ENCODE peak calls at places on chromosomes 2 and 18, in four cellular contexts. O, F, Z and N are unnamed samples.

GRCh38 chr2:26639685-26640240 is 1.4 kb downstream of the CIB4 start:
- DNase-seq in O (no peak), F (no peak), Z (no peak), N (no peak)

GRCh38 chr2:50691518-50691917 is 340.4 kb downstream of the NRXN1 start:
- DNase-seq in O (no peak), F (no peak), Z (no peak), N (no peak)

GRCh38 chr18:43935051-43935412 is 657.7 kb upstream of the SYT4 start:
- DNase-seq in O (no peak), F (no peak), Z (no peak), N (no peak)

GRCh38 chr18:77607087-77607486 is 357.4 kb downstream of the GALR1 start:
- DNase-seq in O (no peak), F (no peak), Z (no peak), N (no peak)

GRCh38 chr2:230723363-230723762 is 10.7 kb downstream of the CAB39 start:
- DNase-seq in O (no peak), F (peak), Z (no peak), N (no peak)

GRCh38 chr2:137123241-137123640 is 357.9 kb downstream of the THSD7B start:
- DNase-seq in O (no peak), F (no peak), Z (no peak), N (no peak)

GRCh38 chr2:71609029-71609428 is 155.7 kb downstream of the DYSF start:
- DNase-seq in O (no peak), F (no peak), Z (no peak), N (no peak)

GRCh38 chr18:74994502-74995403 is 214.2 kb downstream of the PTGR3 start:
- DNase-seq in O (no peak), F (no peak), Z (no peak), N (no peak)

GRCh38 chr18:51361130-51361860 is 163.8 kb upstream of the MEX3C start:
- DNase-seq in O (peak), F (no peak), Z (no peak), N (no peak)

GRCh38 chr2:160087854-160088745 is 25.7 kb upstream of the PLA2R1 start:
- DNase-seq in O (peak), F (peak), Z (no peak), N (no peak)

DNA sequence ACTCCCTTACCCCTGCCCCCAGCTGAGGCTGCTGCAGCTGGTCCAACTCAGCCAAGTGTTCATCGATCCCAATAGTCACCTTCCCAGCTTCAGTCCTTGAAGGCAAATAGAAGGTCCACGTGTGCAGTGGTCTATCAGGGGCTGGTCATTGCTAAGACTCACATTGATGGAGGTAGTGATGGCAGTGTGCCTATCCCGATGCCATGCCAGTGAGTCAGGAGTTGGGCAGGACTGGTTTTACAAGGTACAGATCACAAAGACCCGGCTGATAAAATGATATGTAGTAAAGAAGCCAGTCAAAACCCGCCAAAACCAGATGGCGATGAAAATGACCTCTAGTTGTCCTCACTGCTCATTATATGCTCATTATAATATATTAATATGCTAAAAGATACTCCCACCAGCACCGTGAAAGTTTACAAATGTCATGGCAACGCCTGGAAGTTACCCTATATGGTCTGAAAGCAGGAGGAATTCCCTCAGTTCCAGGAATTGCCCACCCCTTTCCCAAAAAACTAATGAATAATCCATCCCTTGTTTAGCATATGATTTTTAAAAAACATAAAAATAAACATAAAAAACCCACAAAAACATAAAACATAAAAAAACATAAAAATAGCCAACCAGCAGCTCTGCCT is 2.9 kb upstream of the C2orf80 start:
- DNase-seq in O (no peak), F (no peak), Z (no peak), N (no peak)
- TF ChIP-seq FOSL1 in O (no peak), F (no peak), Z (no peak), N (no peak)

GRCh38 chr18:334575-335132 is 66.8 kb upstream of the THOC1 start:
- DNase-seq in O (no peak), F (no peak), Z (no peak), N (no peak)

GRCh38 chr18:328928-329327 is 61.1 kb upstream of the THOC1 start:
- DNase-seq in O (no peak), F (no peak), Z (no peak), N (no peak)

GRCh38 chr18:331231-331771 is 63.5 kb upstream of the THOC1 start:
- DNase-seq in O (no peak), F (no peak), Z (no peak), N (no peak)

GRCh38 chr18:332721-333513 is 65.1 kb upstream of the THOC1 start:
- DNase-seq in O (no peak), F (no peak), Z (no peak), N (no peak)

GRCh38 chr18:332007-332406 is 64.2 kb upstream of the THOC1 start:
- DNase-seq in O (no peak), F (no peak), Z (no peak), N (no peak)
- TF ChIP-seq FOSL1 in O (no peak), F (no peak), Z (no peak), N (no peak)

GRCh38 chr2:130186391-130186790 is 4.3 kb downstream of the MZT2B start:
- DNase-seq in O (no peak), F (no peak), Z (no peak), N (no peak)
- TF ChIP-seq FOSL1 in O (no peak), F (no peak), Z (no peak), N (no peak)

GRCh38 chr2:45120546-45120945 is 111.3 kb upstream of the SIX2 start:
- DNase-seq in O (no peak), F (no peak), Z (no peak), N (no peak)

GRCh38 chr2:45123521-45124191 is 114.4 kb upstream of the SIX2 start:
- DNase-seq in O (no peak), F (no peak), Z (no peak), N (no peak)

GRCh38 chr2:45119855-45120254 is 110.6 kb upstream of the SIX2 start:
- DNase-seq in O (no peak), F (no peak), Z (no peak), N (no peak)

GRCh38 chr2:45123065-45123464 is 113.8 kb upstream of the SIX2 start:
- DNase-seq in O (no peak), F (no peak), Z (no peak), N (no peak)

DNA sequence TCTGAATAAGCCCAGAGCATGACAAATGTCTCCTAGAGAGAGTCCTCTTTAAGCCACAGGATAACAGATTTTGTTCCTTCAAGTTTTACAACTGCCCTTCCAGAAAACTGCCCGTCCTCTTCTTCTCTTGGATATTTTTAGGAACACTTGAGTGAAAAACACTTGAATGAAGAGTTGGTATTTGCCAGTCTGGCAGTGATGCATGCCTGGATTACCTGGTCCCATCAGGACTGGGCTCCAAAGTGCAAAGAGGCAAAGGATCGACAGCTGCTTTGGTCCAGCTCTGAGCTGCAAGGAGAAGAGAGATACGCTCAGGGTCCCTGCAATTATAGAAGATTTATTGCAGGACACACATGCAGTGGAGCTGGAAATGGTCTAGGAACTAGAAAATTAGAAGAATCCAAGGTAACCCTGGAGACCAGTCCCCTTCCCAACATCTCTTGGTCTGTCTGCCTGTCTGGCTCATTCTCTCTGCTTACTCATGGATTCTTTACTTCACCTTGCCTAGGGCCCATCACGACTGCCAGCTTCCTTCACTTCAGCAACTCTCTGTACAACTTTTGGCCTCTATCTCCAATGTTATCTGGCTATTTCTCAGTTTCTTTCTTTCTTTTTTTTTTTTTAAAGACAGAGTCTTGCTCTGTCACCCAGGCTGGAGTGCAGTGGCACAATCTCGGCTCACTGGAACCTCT is 112.1 kb upstream of the SIX2 start:
- DNase-seq in O (no peak), F (no peak), Z (no peak), N (no peak)
- TF ChIP-seq FOSL1 in O (no peak), F (no peak), Z (no peak), N (no peak)

GRCh38 chr2:204019572-204020501 is 83.3 kb downstream of the ICOS start:
- DNase-seq in O (no peak), F (no peak), Z (no peak), N (no peak)
- TF ChIP-seq FOSL1 in O (no peak), F (no peak), Z (no peak), N (peak)

DNA sequence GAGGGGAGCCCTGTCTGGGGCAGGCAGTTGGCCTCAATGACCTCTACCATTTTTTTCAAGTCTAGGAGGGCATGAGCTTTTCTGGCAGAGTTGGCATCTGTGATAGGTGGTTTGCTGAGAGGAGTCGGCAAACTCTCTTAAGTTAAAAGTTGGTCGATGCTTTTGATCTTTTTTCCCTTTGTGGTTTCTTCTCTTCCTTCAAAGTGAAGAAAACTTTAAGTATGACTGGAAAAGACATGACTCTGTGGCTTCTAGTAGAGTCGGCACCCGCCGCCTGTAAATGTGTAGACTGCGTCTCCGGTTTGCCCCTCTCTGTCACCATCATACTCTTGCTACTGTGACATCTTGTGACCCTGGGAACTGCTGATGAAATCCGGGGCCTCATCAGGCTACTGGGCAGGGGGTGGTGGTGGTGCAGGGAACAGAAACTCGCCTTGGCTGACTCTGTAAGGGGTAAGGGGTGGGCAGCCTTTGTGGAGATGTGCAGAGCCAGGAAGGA is 21.1 kb downstream of the INPP5D start:
- DNase-seq in O (no peak), F (no peak), Z (no peak), N (no peak)
- TF ChIP-seq FOSL1 in O (no peak), F (no peak), Z (no peak), N (no peak)